ENCODE peak calls at places on chromosomes 12 and 14, in four cellular contexts. R is K562, Q is Peyer's patch, X is sigmoid colon. P is an unnamed sample.

GRCh38 chr14:25180221-25180620 is 130.3 kb upstream of the STXBP6 start:
- DNase-seq in X (no peak), R (no peak), Q (no peak), P (no peak)

GRCh38 chr14:104882325-104882973 is 17.4 kb downstream of the CEP170B start:
- DNase-seq in Q (peak; percentile 86), X (no peak), R (peak; percentile 79), P (peak; percentile 92)

GRCh38 chr14:68137704-68138619 is 318.4 kb downstream of the RAD51B start:
- DNase-seq in R (no peak), X (peak; percentile 81), Q (peak; percentile 72), P (peak; percentile 23)

GRCh38 chr14:105881021-105881930 is 354.9 kb downstream of the TMEM121 start:
- DNase-seq in R (no peak), Q (peak; percentile 31), X (peak; percentile 45), P (no peak)

GRCh38 chr14:78848234-78848820 is 678.2 kb downstream of the NRXN3 start:
- DNase-seq in Q (peak; percentile 49), X (no peak), R (peak; percentile 25), P (peak; percentile 1)

GRCh38 chr12:124861492-124861891 is 2.2 kb downstream of the SCARB1 start:
- DNase-seq in R (peak; percentile 56), Q (no peak), X (peak; percentile 80), P (no peak)

GRCh38 chr14:75258079-75258802 is 20.4 kb upstream of the FOS start:
- DNase-seq in X (peak; percentile 91), Q (peak; percentile 72), R (no peak), P (no peak)

GRCh38 chr14:95025941-95026340 is 131.4 kb downstream of the DICER1 start:
- DNase-seq in X (peak; percentile 45), R (no peak), Q (peak; percentile 27), P (no peak)

GRCh38 chr12:25985296-25985992 is 27.0 kb downstream of the RASSF8 start:
- DNase-seq in R (no peak), X (no peak), Q (no peak), P (no peak)

GRCh38 chr12:98291828-98292227 is 223.6 kb upstream of the TMPO start:
- DNase-seq in Q (no peak), X (no peak), R (no peak), P (no peak)

GRCh38 chr12:10455766-10456165 is 2.6 kb upstream of the KLRC1 start:
- DNase-seq in Q (no peak), R (no peak), X (no peak), P (no peak)

GRCh38 chr14:67371247-67372148 is 11.4 kb downstream of the EIF2S1 start:
- DNase-seq in R (no peak), X (no peak), Q (no peak), P (no peak)

GRCh38 chr14:88421286-88421685 is 35.8 kb downstream of the SPATA7 start:
- DNase-seq in R (no peak), Q (no peak), X (no peak), P (no peak)

GRCh38 chr12:132801741-132802140 is 26.9 kb downstream of the GOLGA3 start:
- DNase-seq in R (no peak), X (no peak), Q (no peak), P (no peak)

GRCh38 chr14:96811265-96811664 is 14.1 kb downstream of the VRK1 start:
- DNase-seq in R (no peak), X (no peak), Q (no peak), P (no peak)

GRCh38 chr12:111596985-111597730 is 2.0 kb downstream of the ATXN2 start:
- DNase-seq in Q (peak; percentile 68), X (peak; percentile 68), R (no peak), P (peak; percentile 60)

GRCh38 chr12:111600296-111600562 is 1.1 kb upstream of the ATXN2 start:
- DNase-seq in R (no peak), X (no peak), Q (no peak), P (no peak)

GRCh38 chr12:111598637-111599458 is at the start of gene ATXN2:
- DNase-seq in Q (peak; percentile 78), X (peak; percentile 83), R (peak; percentile 90), P (peak; percentile 58)

GRCh38 chr12:111599459-111600295 is 562 bp upstream of the ATXN2 start:
- DNase-seq in Q (peak; percentile 93), X (peak; percentile 96), R (peak; percentile 94), P (peak; percentile 88)

GRCh38 chr12:111597731-111598636 is 1.1 kb downstream of the ATXN2 start:
- DNase-seq in X (peak; percentile 74), R (peak; percentile 76), Q (peak; percentile 60), P (peak; percentile 50)
- TF ChIP-seq POLR2A in X (no peak), R (peak; percentile 61), Q (no peak), P (no peak)

GRCh38 chr14:77583657-77584056 is 32.8 kb downstream of the SPTLC2 start:
- DNase-seq in R (no peak), X (no peak), Q (no peak), P (no peak)

GRCh38 chr14:77580964-77581505 is 35.4 kb downstream of the SPTLC2 start:
- DNase-seq in Q (no peak), X (no peak), R (no peak), P (no peak)

GRCh38 chr14:77582511-77582910 is 33.9 kb downstream of the SPTLC2 start:
- DNase-seq in X (no peak), Q (no peak), R (no peak), P (no peak)

GRCh38 chr14:77589099-77589498 is 27.3 kb downstream of the SPTLC2 start:
- DNase-seq in Q (no peak), R (no peak), X (no peak), P (no peak)

DNA sequence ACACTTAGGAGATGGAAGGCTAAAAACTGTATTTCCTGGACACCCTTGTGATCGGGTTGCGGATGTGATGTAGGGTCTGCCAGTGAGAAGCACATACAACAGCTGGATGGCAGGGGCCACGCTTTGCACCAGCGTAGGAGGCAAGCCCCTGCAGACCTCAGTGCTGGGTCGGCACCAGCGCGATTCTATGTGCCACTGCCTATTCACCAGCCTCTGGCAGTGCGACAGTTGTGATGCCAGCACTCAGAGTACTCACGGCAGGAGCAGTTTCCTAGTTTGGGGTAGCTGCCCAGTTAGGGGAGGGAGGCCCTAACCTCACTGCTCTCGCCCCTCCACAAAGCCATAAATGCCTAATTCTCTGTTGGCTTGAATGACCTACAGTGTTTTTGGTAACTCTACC is 31.6 kb downstream of the SPTLC2 start:
- DNase-seq in Q (no peak), R (no peak), X (no peak), P (no peak)
- TF ChIP-seq POLR2A in Q (no peak), R (no peak), X (no peak), P (no peak)

GRCh38 chr14:91573894-91574837 is 64.1 kb upstream of the PPP4R3A start:
- DNase-seq in X (peak; percentile 69), R (peak; percentile 21), Q (peak; percentile 75), P (peak; percentile 86)
- TF ChIP-seq POLR2A in X (no peak), R (no peak), Q (no peak), P (peak; percentile 29)

DNA sequence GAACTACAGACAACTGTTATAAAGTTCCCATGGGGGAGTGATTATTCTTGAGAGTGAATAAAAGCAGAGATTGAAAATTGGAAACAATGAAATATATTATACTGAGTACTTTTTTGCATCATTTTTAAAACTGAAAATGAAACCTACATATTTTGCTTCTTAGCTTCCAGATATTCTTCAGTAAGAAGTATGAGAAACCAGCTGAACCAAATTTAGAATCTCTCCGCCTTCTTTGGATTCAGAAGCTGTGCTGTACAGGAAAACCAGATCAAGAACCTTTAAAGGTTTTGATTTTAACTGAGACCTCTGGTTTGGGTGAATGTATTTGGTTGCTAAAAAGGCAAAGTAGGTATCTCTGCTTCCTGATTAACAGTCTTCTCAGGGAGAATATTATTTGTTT is 109.4 kb downstream of the AKAP6 start:
- DNase-seq in X (no peak), R (no peak), Q (no peak), P (no peak)
- TF ChIP-seq POLR2A in X (no peak), R (no peak), Q (no peak), P (no peak)

DNA sequence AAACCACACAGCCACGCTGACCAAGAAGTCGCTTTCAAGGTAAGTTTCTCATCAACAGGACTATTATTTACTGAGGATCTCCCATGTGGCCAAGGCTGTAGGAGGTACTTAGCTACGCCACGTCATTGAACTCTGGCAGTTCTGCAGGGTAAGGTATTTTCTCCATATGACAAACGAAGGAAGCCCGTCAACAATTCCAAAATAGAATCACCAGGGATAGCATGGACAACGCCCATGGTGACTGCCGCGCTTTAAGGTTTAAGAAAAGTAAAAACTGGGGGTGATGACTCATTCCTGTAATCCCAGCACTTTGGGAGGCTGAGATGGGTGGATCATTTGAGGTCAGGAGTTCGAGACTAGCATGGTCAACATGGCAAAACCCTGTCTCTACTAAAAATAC is 28.6 kb downstream of the SSH1 start:
- DNase-seq in R (no peak), X (no peak), Q (no peak), P (peak; percentile 81)
- TF ChIP-seq POLR2A in R (no peak), X (no peak), Q (no peak), P (no peak)

GRCh38 chr12:71958457-71958856 is 19.8 kb downstream of the TPH2 start:
- DNase-seq in X (no peak), Q (no peak), R (no peak), P (no peak)
- TF ChIP-seq POLR2A in X (no peak), Q (no peak), R (no peak), P (no peak)

P was measured in H54.